ENCODE peak calls at places on chromosome 1, in nine cellular contexts. K is aorta; F is right lobe of liver; X is A673; B is psoas muscle; L is cardiac muscle cell; J is CD4-positive, CD25-positive, alpha-beta regulatory T cell; C is astrocyte; M is RWPE1. A is an unnamed sample.

GRCh38 chr1:119327436-119328155 is 41.0 kb upstream of the HAO2 start:
- DNase-seq in L (peak), M (no peak), J (peak), X (peak), B (peak), C (peak), K (peak), F (peak), A (no peak)

GRCh38 chr1:242828828-242829227 is 304.3 kb upstream of the PLD5 start:
- DNase-seq in J (no peak), X (no peak), F (no peak), C (peak), B (no peak), K (no peak), M (no peak), L (no peak), A (no peak)

GRCh38 chr1:78003070-78003751 is 1.5 kb upstream of the DNAJB4 start:
- DNase-seq in F (no peak), M (no peak), B (no peak), X (peak), K (no peak), J (peak), L (peak), C (no peak), A (no peak)

GRCh38 chr1:89855413-89856123 is 34.7 kb downstream of the LRRC8D start:
- DNase-seq in J (peak), X (no peak), B (no peak), L (peak), M (peak), F (no peak), K (no peak), C (peak), A (no peak)

GRCh38 chr1:59375321-59376220 is 78.7 kb downstream of the FGGY start:
- DNase-seq in F (no peak), K (no peak), C (peak), X (no peak), J (no peak), B (no peak), L (peak), M (peak), A (peak)

GRCh38 chr1:56461158-56462127 is 117.9 kb downstream of the PLPP3 start:
- DNase-seq in X (no peak), L (no peak), M (no peak), K (no peak), C (no peak), B (no peak), F (peak), J (no peak), A (no peak)

GRCh38 chr1:17212487-17213121 is 7.7 kb downstream of the PADI1 start:
- DNase-seq in K (no peak), L (peak), M (peak), J (peak), C (peak), B (peak), F (peak), X (peak), A (no peak)

GRCh38 chr1:180691322-180691721 is 59.5 kb downstream of the XPR1 start:
- DNase-seq in B (no peak), J (no peak), K (no peak), L (peak), M (no peak), X (no peak), C (peak), F (no peak), A (no peak)

GRCh38 chr1:156642265-156643185 is 608 bp downstream of the BCAN start:
- DNase-seq in J (no peak), L (no peak), C (no peak), B (no peak), K (no peak), M (no peak), F (no peak), X (no peak), A (no peak)

GRCh38 chr1:205535866-205536758 is 31.6 kb downstream of the CDK18 start:
- DNase-seq in X (no peak), C (no peak), B (peak), K (no peak), F (no peak), L (no peak), J (no peak), M (no peak), A (no peak)

GRCh38 chr1:192251735-192252134 is 65.1 kb upstream of the RGS21 start:
- DNase-seq in B (no peak), J (no peak), X (no peak), M (no peak), L (no peak), C (no peak), F (no peak), K (no peak), A (no peak)

GRCh38 chr1:19395678-19396192 is 83.6 kb downstream of the SLC66A1 start:
- DNase-seq in L (no peak), J (no peak), F (no peak), C (peak), K (no peak), M (peak), B (no peak), X (no peak), A (peak)

GRCh38 chr1:145714524-145715111 is 4.7 kb upstream of the CD160 start:
- DNase-seq in L (no peak), F (peak), B (no peak), K (no peak), X (no peak), M (no peak), J (no peak), C (no peak), A (no peak)

GRCh38 chr1:110879758-110880606 is 7.0 kb downstream of the CD53 start:
- DNase-seq in C (no peak), J (peak), F (no peak), K (no peak), L (no peak), X (no peak), M (no peak), B (no peak), A (no peak)
- H3K27ac ChIP-seq in C (no peak), J (peak), F (no peak), K (no peak), L (no peak), X (no peak), M (no peak), B (no peak), A (no peak)

GRCh38 chr1:91582431-91582921 is 81.8 kb downstream of the CDC7 start:
- DNase-seq in X (no peak), B (no peak), K (no peak), J (no peak), M (peak), F (no peak), L (peak), C (peak), A (peak)
- H3K27ac ChIP-seq in X (no peak), B (no peak), K (no peak), J (no peak), M (no peak), F (no peak), L (no peak), C (peak), A (peak)

DNA sequence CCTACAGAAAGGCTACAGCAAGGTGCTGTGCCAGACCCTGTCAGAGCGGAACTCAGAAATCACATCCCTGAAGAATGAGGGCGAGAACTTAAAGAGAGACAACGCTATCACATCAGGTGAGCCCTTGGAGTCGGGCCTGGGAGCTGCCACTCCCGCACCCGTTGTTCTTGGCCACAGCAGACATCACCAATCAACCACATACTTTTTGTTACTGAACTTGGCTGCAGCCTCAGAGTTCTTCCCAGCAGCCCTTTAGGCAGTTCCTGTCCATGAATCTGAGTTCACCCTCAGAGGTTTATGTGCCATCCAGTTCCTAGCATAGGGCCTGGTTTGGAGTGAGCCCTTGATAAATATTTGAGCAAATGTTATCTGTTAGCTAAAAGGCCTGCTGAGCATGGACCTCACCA is 61.6 kb downstream of the FHAD1 start:
- DNase-seq in F (no peak), C (no peak), M (no peak), X (no peak), B (no peak), L (no peak), J (no peak), K (no peak), A (no peak)
- H3K27ac ChIP-seq in F (peak), C (no peak), M (no peak), X (no peak), B (no peak), L (no peak), J (no peak), K (no peak), A (no peak)

GRCh38 chr1:72281637-72282270 is 585 bp downstream of the NEGR1 start:
- DNase-seq in K (peak), B (no peak), X (peak), L (no peak), C (peak), M (no peak), F (no peak), J (no peak), A (no peak)
- H3K27ac ChIP-seq in K (no peak), B (no peak), X (no peak), L (no peak), C (peak), M (no peak), F (no peak), J (no peak), A (no peak)

GRCh38 chr1:241482761-241483250 is 36.7 kb downstream of the FH start:
- DNase-seq in L (peak), X (peak), K (no peak), B (no peak), M (peak), C (peak), F (no peak), J (no peak), A (no peak)
- H3K27ac ChIP-seq in L (no peak), X (no peak), K (no peak), B (no peak), M (no peak), C (peak), F (no peak), J (no peak), A (peak)

GRCh38 chr1:226690460-226690982 is 48.6 kb downstream of the ITPKB start:
- DNase-seq in X (no peak), K (no peak), F (no peak), M (no peak), B (no peak), C (no peak), J (peak), L (peak), A (no peak)

GRCh38 chr1:226691257-226691656 is 47.8 kb downstream of the ITPKB start:
- DNase-seq in K (no peak), M (no peak), C (no peak), L (no peak), F (no peak), X (no peak), J (peak), B (no peak), A (no peak)

GRCh38 chr1:226692067-226692792 is 46.9 kb downstream of the ITPKB start:
- DNase-seq in J (no peak), M (no peak), B (no peak), F (no peak), X (no peak), C (no peak), L (no peak), K (no peak), A (no peak)

GRCh38 chr1:226695335-226695900 is 43.7 kb downstream of the ITPKB start:
- DNase-seq in K (no peak), F (no peak), B (no peak), M (no peak), X (no peak), J (no peak), L (no peak), C (no peak), A (no peak)

GRCh38 chr1:226692868-226693267 is 46.2 kb downstream of the ITPKB start:
- DNase-seq in C (no peak), L (no peak), K (no peak), X (no peak), J (no peak), M (no peak), B (no peak), F (no peak), A (no peak)
- H3K27ac ChIP-seq in C (no peak), L (peak), K (no peak), X (no peak), J (peak), M (no peak), B (peak), F (no peak), A (no peak)

GRCh38 chr1:204147392-204148097 is 4.3 kb downstream of the ETNK2 start:
- DNase-seq in M (no peak), X (no peak), F (no peak), L (no peak), B (no peak), J (no peak), K (no peak), C (no peak), A (no peak)
- H3K27ac ChIP-seq in M (no peak), X (no peak), F (no peak), L (no peak), B (no peak), J (no peak), K (no peak), C (no peak), A (no peak)

DNA sequence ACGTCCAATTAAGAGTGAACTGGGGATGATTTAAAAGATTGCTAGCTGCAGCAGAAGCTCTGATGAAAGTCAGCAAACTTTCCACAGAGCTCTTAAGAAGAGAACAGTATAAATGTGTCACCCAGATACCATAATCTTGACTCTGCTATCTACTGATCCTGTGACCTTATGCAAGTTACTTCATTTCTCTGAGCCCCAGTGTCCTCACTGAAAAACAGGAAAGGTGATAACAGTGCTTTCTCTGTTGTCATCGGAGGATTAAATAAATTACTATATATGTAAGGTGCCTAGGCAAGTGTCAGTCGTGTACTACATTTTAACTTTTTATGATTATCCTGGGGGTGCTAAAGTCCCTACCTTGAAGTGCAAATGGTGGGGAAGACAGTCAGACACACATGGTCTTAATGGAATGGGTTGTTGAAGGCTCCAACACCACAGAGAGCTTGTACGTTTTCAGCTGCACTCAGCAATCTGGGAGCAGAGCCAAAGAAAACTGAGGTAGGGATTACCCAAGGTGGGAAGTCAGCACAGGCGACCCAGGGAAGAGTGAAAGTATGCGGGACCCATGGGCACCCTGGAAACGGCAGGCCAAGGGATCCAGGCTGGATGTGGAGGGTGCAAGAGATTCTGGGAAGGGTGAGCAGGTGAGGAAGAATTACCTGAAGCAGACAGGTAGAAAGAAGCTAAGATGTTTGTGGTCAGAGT is 82.8 kb downstream of the DTL start:
- DNase-seq in F (no peak), K (no peak), M (no peak), J (no peak), B (no peak), L (peak), C (peak), X (no peak), A (no peak)
- H3K27ac ChIP-seq in F (no peak), K (no peak), M (no peak), J (no peak), B (peak), L (no peak), C (no peak), X (no peak), A (no peak)